ENCODE peak calls at places on chromosome 22, in five cellular contexts. P, W, X, L and G are unnamed samples.

GRCh38 chr22:29190051-29190450 is 15.6 kb upstream of the EMID1 start:
- DNase-seq in X (no peak), P (no peak), L (no peak), W (no peak), G (no peak)

GRCh38 chr22:35523167-35523928 is 17.3 kb upstream of the RASD2 start:
- DNase-seq in P (no peak), L (no peak), X (no peak), W (no peak), G (no peak)

GRCh38 chr22:48417143-48418070 is 1410.3 kb downstream of the BRD1 start:
- DNase-seq in P (no peak), W (no peak), X (no peak), L (no peak), G (no peak)

GRCh38 chr22:22527312-22527711 is 7.2 kb upstream of the ZNF280A start:
- DNase-seq in W (no peak), P (no peak), L (no peak), X (no peak), G (no peak)

GRCh38 chr22:47164514-47165337 is 402.3 kb downstream of the TBC1D22A start:
- DNase-seq in P (no peak), X (peak; percentile 44), L (peak; percentile 1), W (no peak), G (no peak)

GRCh38 chr22:50210378-50211139 is 9.7 kb downstream of the SELENOO start:
- DNase-seq in P (no peak), L (no peak), X (no peak), W (no peak), G (no peak)

GRCh38 chr22:35409783-35410662 is 10.1 kb downstream of the MCM5 start:
- DNase-seq in W (no peak), P (no peak), X (no peak), L (peak; percentile 64), G (no peak)

GRCh38 chr22:29195964-29196666 is 9.6 kb upstream of the EMID1 start:
- DNase-seq in P (no peak), W (no peak), X (no peak), L (no peak), G (no peak)

GRCh38 chr22:27416553-27417427 is 384.8 kb downstream of the MN1 start:
- DNase-seq in W (peak; percentile 93), P (peak; percentile 66), L (no peak), X (peak; percentile 49), G (peak; percentile 37)

GRCh38 chr22:35708453-35708852 is 9.2 kb upstream of the APOL5 start:
- DNase-seq in X (no peak), W (peak; percentile 17), P (no peak), L (no peak), G (no peak)

GRCh38 chr22:22993184-22993583 is 77.1 kb upstream of the GNAZ start:
- DNase-seq in L (no peak), P (no peak), W (no peak), X (no peak), G (no peak)

GRCh38 chr22:23063539-23064380 is 6.6 kb upstream of the GNAZ start:
- DNase-seq in W (no peak), P (no peak), L (no peak), X (no peak), G (no peak)

GRCh38 chr22:49662681-49663080 is 165.0 kb downstream of the BRD1 start:
- DNase-seq in W (no peak), P (no peak), X (no peak), L (no peak), G (no peak)

GRCh38 chr22:49358041-49358440 is 469.6 kb downstream of the BRD1 start:
- DNase-seq in P (no peak), L (no peak), X (no peak), W (no peak), G (no peak)

GRCh38 chr22:40055143-40055926 is 60.6 kb downstream of the FAM83F start:
- DNase-seq in X (no peak), W (no peak), L (no peak), P (no peak), G (no peak)

GRCh38 chr22:49503896-49504521 is 323.7 kb downstream of the BRD1 start:
- DNase-seq in X (no peak), P (no peak), L (no peak), W (no peak), G (no peak)

GRCh38 chr22:49163258-49163959 is 664.3 kb downstream of the BRD1 start:
- DNase-seq in W (no peak), P (no peak), L (no peak), X (no peak), G (no peak)

GRCh38 chr22:23904855-23905254 is 10.7 kb downstream of the MIF start:
- DNase-seq in P (no peak), W (no peak), X (no peak), L (no peak), G (no peak)

GRCh38 chr22:31248965-31249940 is 37.2 kb downstream of the LIMK2 start:
- DNase-seq in X (no peak), L (no peak), W (peak; percentile 62), P (no peak), G (no peak)

GRCh38 chr22:31244943-31245451 is 32.9 kb downstream of the LIMK2 start:
- DNase-seq in W (peak; percentile 17), L (no peak), P (no peak), X (no peak), G (no peak)

GRCh38 chr22:31246687-31247086 is 34.6 kb downstream of the LIMK2 start:
- DNase-seq in P (no peak), L (no peak), X (no peak), W (no peak), G (no peak)

GRCh38 chr22:31248138-31248745 is 36.1 kb downstream of the LIMK2 start:
- DNase-seq in L (peak; percentile 82), W (peak; percentile 97), P (peak; percentile 74), X (peak; percentile 92), G (no peak)

GRCh38 chr22:31247726-31248125 is 35.6 kb downstream of the LIMK2 start:
- DNase-seq in L (no peak), P (no peak), W (no peak), X (peak; percentile 25), G (no peak)
- H3K4me1 ChIP-seq in L (peaks cover 69% of the 10 kb centered on the region), P (peaks cover 12% of the 10 kb centered on the region), W (peaks cover 20% of the 10 kb centered on the region), X (peaks cover 22% of the 10 kb centered on the region), G (peaks cover 4% of the 10 kb centered on the region)

DNA sequence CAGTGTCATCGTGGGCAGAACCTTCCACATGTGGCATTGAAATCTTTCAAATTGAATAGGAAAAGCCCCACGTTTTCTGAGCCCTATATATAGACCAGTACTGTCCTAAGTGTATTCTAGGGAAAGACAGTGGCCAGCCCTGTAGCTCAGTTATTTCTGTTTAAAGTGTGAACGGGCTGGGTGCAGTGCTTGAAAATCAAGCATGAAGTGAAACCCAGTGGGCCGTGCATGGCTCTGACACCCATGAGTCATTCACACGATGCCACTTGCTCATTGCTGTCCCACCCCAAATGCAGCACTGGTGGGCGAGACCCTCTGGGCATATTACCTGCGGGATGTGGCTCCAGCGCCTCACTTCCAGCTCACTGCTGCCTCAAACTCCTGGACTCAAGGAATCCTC is 29.8 kb upstream of the CCDC188 start:
- DNase-seq in X (no peak), W (no peak), L (no peak), P (no peak), G (no peak)
- H3K36me3 ChIP-seq in X (no peaks in the 10 kb centered on the region), W (no peaks in the 10 kb centered on the region), L (no peaks in the 10 kb centered on the region), P (no peaks in the 10 kb centered on the region), G (no peaks in the 10 kb centered on the region)

DNA sequence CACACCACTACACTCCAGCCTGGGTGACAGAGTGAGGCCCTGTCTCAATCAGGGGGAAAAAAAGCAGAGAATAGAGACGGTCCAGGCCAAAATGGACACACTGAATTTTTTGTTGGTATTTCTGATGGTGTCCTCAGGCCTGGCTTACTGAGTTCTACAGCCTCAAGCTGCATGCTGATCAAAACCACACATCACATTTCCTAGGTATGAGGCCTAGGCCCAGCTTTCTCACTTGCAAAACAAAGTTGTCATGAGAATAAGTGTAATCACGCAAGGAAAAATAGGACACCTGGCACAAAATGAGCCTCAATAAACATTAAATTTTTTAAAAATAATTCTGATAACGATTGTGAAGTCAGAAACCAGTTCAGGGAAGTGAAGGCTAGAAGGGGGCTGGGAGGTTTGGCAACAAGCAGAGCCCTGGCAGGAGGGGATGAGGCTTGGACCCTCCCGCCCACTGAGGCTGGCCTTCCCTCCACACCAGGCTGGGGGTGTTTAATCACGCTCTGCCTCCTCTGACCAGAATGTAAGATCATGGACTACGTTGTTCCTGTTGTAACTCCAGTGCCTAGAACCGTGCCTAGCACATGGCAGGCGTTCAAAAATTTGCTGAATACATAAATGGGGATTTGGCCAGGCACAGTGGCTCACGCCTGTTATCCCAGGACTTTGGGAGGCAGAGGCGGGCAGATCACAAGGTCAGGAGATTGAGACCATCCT is 18.1 kb downstream of the PACSIN2 start:
- DNase-seq in L (peak; percentile 71), W (peak; percentile 75), X (no peak), P (no peak), G (no peak)
- H3K4me1 ChIP-seq in L (peaks cover 92% of the 10 kb centered on the region), W (peaks cover 45% of the 10 kb centered on the region), X (peaks cover 4% of the 10 kb centered on the region), P (peaks cover 11% of the 10 kb centered on the region), G (peaks cover 5% of the 10 kb centered on the region)

GRCh38 chr22:32205974-32206773 is 1.3 kb upstream of the RFPL2 start:
- DNase-seq in W (no peak), L (no peak), X (peak; percentile 45), P (no peak), G (no peak)
- H3K36me3 ChIP-seq in W (no peaks in the 10 kb centered on the region), L (no peaks in the 10 kb centered on the region), X (no peaks in the 10 kb centered on the region), P (no peaks in the 10 kb centered on the region), G (no peaks in the 10 kb centered on the region)

GRCh38 chr22:30828187-30829155 is 133.8 kb downstream of the OSBP2 start:
- DNase-seq in X (no peak), L (no peak), W (no peak), P (no peak), G (no peak)

GRCh38 chr22:30829901-30830550 is 135.4 kb downstream of the OSBP2 start:
- DNase-seq in L (no peak), W (peak; percentile 96), X (no peak), P (no peak), G (no peak)

GRCh38 chr22:30833328-30833727 is 135.2 kb downstream of the MORC2 start:
- DNase-seq in L (no peak), W (no peak), X (no peak), P (no peak), G (no peak)

GRCh38 chr22:30832407-30832987 is 136.1 kb downstream of the MORC2 start:
- DNase-seq in L (no peak), X (no peak), W (no peak), P (no peak), G (no peak)

GRCh38 chr22:30830907-30831306 is 136.2 kb downstream of the OSBP2 start:
- DNase-seq in W (peak; percentile 97), P (peak; percentile 57), X (no peak), L (peak; percentile 47), G (no peak)
- H3K4me1 ChIP-seq in W (peaks cover 9% of the 10 kb centered on the region), P (no peaks in the 10 kb centered on the region), X (no peaks in the 10 kb centered on the region), L (no peaks in the 10 kb centered on the region), G (no peaks in the 10 kb centered on the region)

DNA sequence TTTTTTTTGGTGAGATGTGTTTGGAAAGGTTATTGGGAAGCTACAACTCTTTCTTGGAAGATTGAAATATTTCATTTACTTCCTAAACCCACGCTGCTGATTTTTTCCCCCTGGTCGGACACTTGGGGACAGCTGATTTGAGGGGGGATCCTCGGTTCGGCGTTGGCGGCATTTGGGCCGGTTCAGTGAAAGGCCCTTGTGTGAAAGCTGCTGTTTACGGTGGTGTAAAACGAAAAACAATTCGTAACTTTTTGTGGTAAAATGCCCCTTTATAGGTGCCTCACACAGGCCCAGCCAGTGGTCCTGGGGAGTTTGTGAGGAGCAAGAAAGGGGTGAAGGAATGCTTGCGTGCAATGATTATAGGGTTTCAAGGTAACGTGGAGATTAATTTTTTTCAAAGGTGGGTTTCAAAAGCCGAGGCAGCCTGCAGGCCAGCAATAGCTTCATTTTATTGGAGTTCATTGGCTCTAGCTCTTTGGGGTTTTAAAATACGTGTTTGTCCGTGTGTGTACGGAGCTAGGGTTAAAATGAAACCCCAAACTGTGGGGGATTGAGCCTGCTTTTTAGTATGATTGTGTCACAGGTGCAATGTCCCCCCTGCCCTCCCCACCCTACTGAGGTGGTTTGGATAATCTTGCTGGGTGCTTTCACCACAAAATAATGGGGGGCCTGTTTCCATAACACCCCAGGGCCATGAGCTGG is 77.2 kb upstream of the PPARA start:
- DNase-seq in P (no peak), X (no peak), L (no peak), W (peak; percentile 8), G (no peak)
- H3K36me3 ChIP-seq in P (no peaks in the 10 kb centered on the region), X (no peaks in the 10 kb centered on the region), L (no peaks in the 10 kb centered on the region), W (peaks cover 31% of the 10 kb centered on the region), G (no peaks in the 10 kb centered on the region)